ENCODE peak calls at places on chromosome 12, in seven cellular contexts. One of them, this sample, is unnamed.

GRCh38 chr12:95484524-95484923 is 10.6 kb downstream of the METAP2 start:
- DNase-seq in neural crest cell: no peak
- DNase-seq in AG10803: peak
- DNase-seq in dorsolateral prefrontal cortex: no peak
- DNase-seq in B cell: no peak
- DNase-seq in choroid plexus epithelial cell: peak
- DNase-seq in cardiac muscle cell: peak
- DNase-seq in this sample: no peak

GRCh38 chr12:1580036-1580435 is 14.3 kb downstream of the FBXL14 start:
- DNase-seq in neural crest cell: no peak
- DNase-seq in AG10803: no peak
- DNase-seq in dorsolateral prefrontal cortex: no peak
- DNase-seq in B cell: no peak
- DNase-seq in choroid plexus epithelial cell: no peak
- DNase-seq in cardiac muscle cell: no peak
- DNase-seq in this sample: no peak

GRCh38 chr12:116525418-116526001 is 33.7 kb upstream of the MAP1LC3B2 start:
- DNase-seq in neural crest cell: no peak
- DNase-seq in AG10803: peak
- DNase-seq in dorsolateral prefrontal cortex: no peak
- DNase-seq in B cell: no peak
- DNase-seq in choroid plexus epithelial cell: peak
- DNase-seq in cardiac muscle cell: peak
- DNase-seq in this sample: no peak

GRCh38 chr12:43805857-43806736 is at the start of gene TWF1:
- DNase-seq in neural crest cell: peak
- DNase-seq in AG10803: peak
- DNase-seq in dorsolateral prefrontal cortex: peak
- DNase-seq in B cell: peak
- DNase-seq in choroid plexus epithelial cell: peak
- DNase-seq in cardiac muscle cell: peak
- DNase-seq in this sample: peak

GRCh38 chr12:121251838-121252237 is 41.9 kb downstream of the P2RX4 start:
- DNase-seq in neural crest cell: no peak
- DNase-seq in AG10803: no peak
- DNase-seq in dorsolateral prefrontal cortex: no peak
- DNase-seq in B cell: no peak
- DNase-seq in choroid plexus epithelial cell: no peak
- DNase-seq in cardiac muscle cell: no peak
- DNase-seq in this sample: no peak

GRCh38 chr12:113152196-113152834 is 2.8 kb downstream of the CFAP73 start:
- DNase-seq in neural crest cell: no peak
- DNase-seq in AG10803: no peak
- DNase-seq in dorsolateral prefrontal cortex: no peak
- DNase-seq in B cell: no peak
- DNase-seq in choroid plexus epithelial cell: no peak
- DNase-seq in cardiac muscle cell: no peak
- DNase-seq in this sample: no peak

GRCh38 chr12:96500686-96501085 is 11.3 kb downstream of the CFAP54 start:
- DNase-seq in neural crest cell: no peak
- DNase-seq in AG10803: peak
- DNase-seq in dorsolateral prefrontal cortex: no peak
- DNase-seq in B cell: no peak
- DNase-seq in choroid plexus epithelial cell: peak
- DNase-seq in cardiac muscle cell: peak
- DNase-seq in this sample: no peak

GRCh38 chr12:68878283-68878682 is 54.7 kb downstream of the CPM start:
- DNase-seq in neural crest cell: no peak
- DNase-seq in AG10803: no peak
- DNase-seq in dorsolateral prefrontal cortex: no peak
- DNase-seq in B cell: no peak
- DNase-seq in choroid plexus epithelial cell: no peak
- DNase-seq in cardiac muscle cell: no peak
- DNase-seq in this sample: no peak

GRCh38 chr12:126189856-126190255 is 1124.6 kb downstream of the AACS start:
- DNase-seq in neural crest cell: no peak
- DNase-seq in AG10803: no peak
- DNase-seq in dorsolateral prefrontal cortex: no peak
- DNase-seq in B cell: no peak
- DNase-seq in choroid plexus epithelial cell: no peak
- DNase-seq in cardiac muscle cell: no peak
- DNase-seq in this sample: no peak

GRCh38 chr12:45975506-45975905 is 14.9 kb downstream of the SCAF11 start:
- DNase-seq in neural crest cell: no peak
- DNase-seq in AG10803: no peak
- DNase-seq in dorsolateral prefrontal cortex: no peak
- DNase-seq in B cell: no peak
- DNase-seq in choroid plexus epithelial cell: no peak
- DNase-seq in cardiac muscle cell: no peak
- DNase-seq in this sample: no peak

GRCh38 chr12:1797011-1797901 is 23.1 kb upstream of the LRTM2 start:
- DNase-seq in neural crest cell: no peak
- DNase-seq in AG10803: peak
- DNase-seq in dorsolateral prefrontal cortex: no peak
- DNase-seq in B cell: peak
- DNase-seq in choroid plexus epithelial cell: no peak
- DNase-seq in cardiac muscle cell: peak
- DNase-seq in this sample: peak

GRCh38 chr12:130064999-130065398 is 97.3 kb upstream of the FZD10 start:
- DNase-seq in neural crest cell: no peak
- DNase-seq in AG10803: no peak
- DNase-seq in dorsolateral prefrontal cortex: no peak
- DNase-seq in B cell: no peak
- DNase-seq in choroid plexus epithelial cell: no peak
- DNase-seq in cardiac muscle cell: no peak
- DNase-seq in this sample: no peak

GRCh38 chr12:21500786-21501257 is 613 bp downstream of the RECQL start:
- DNase-seq in neural crest cell: no peak
- DNase-seq in AG10803: no peak
- DNase-seq in dorsolateral prefrontal cortex: no peak
- DNase-seq in B cell: peak
- DNase-seq in choroid plexus epithelial cell: no peak
- DNase-seq in cardiac muscle cell: no peak
- DNase-seq in this sample: no peak

GRCh38 chr12:121799842-121800693 is 3.7 kb upstream of the SETD1B start:
- DNase-seq in neural crest cell: peak
- DNase-seq in AG10803: peak
- DNase-seq in dorsolateral prefrontal cortex: peak
- DNase-seq in B cell: peak
- DNase-seq in choroid plexus epithelial cell: peak
- DNase-seq in cardiac muscle cell: peak
- DNase-seq in this sample: peak

GRCh38 chr12:25436206-25436912 is 116.7 kb downstream of the LMNTD1 start:
- DNase-seq in neural crest cell: peak
- DNase-seq in AG10803: peak
- DNase-seq in dorsolateral prefrontal cortex: peak
- DNase-seq in B cell: peak
- DNase-seq in choroid plexus epithelial cell: peak
- DNase-seq in cardiac muscle cell: peak
- DNase-seq in this sample: peak

GRCh38 chr12:106274012-106274411 is 26.2 kb upstream of the CKAP4 start:
- DNase-seq in neural crest cell: no peak
- DNase-seq in AG10803: no peak
- DNase-seq in dorsolateral prefrontal cortex: no peak
- DNase-seq in B cell: no peak
- DNase-seq in choroid plexus epithelial cell: no peak
- DNase-seq in cardiac muscle cell: no peak
- DNase-seq in this sample: no peak

GRCh38 chr12:111686574-111687105 is 787 bp downstream of the ACAD10 start:
- DNase-seq in neural crest cell: no peak
- DNase-seq in AG10803: peak
- DNase-seq in dorsolateral prefrontal cortex: no peak
- DNase-seq in B cell: peak
- DNase-seq in choroid plexus epithelial cell: peak
- DNase-seq in cardiac muscle cell: peak
- DNase-seq in this sample: no peak

GRCh38 chr12:113838896-113839295 is 127.2 kb downstream of the RBM19 start:
- DNase-seq in neural crest cell: no peak
- DNase-seq in AG10803: no peak
- DNase-seq in dorsolateral prefrontal cortex: no peak
- DNase-seq in B cell: no peak
- DNase-seq in choroid plexus epithelial cell: no peak
- DNase-seq in cardiac muscle cell: no peak
- DNase-seq in this sample: no peak

GRCh38 chr12:2559931-2560715 is 234.6 kb upstream of the FKBP4 start:
- DNase-seq in neural crest cell: no peak
- DNase-seq in AG10803: no peak
- DNase-seq in dorsolateral prefrontal cortex: no peak
- DNase-seq in B cell: no peak
- DNase-seq in choroid plexus epithelial cell: no peak
- DNase-seq in cardiac muscle cell: no peak
- DNase-seq in this sample: no peak

GRCh38 chr12:64813733-64814132 is 10.7 kb upstream of the TBC1D30 start:
- DNase-seq in neural crest cell: no peak
- DNase-seq in AG10803: no peak
- DNase-seq in dorsolateral prefrontal cortex: no peak
- DNase-seq in B cell: no peak
- DNase-seq in choroid plexus epithelial cell: no peak
- DNase-seq in cardiac muscle cell: no peak
- DNase-seq in this sample: no peak

GRCh38 chr12:123033392-123034021 is 53.0 kb downstream of the ARL6IP4 start:
- DNase-seq in neural crest cell: no peak
- DNase-seq in AG10803: no peak
- DNase-seq in dorsolateral prefrontal cortex: no peak
- DNase-seq in B cell: no peak
- DNase-seq in choroid plexus epithelial cell: no peak
- DNase-seq in cardiac muscle cell: no peak
- DNase-seq in this sample: no peak

GRCh38 chr12:123034022-123034541 is 53.6 kb downstream of the ARL6IP4 start:
- DNase-seq in neural crest cell: no peak
- DNase-seq in AG10803: no peak
- DNase-seq in dorsolateral prefrontal cortex: no peak
- DNase-seq in B cell: no peak
- DNase-seq in choroid plexus epithelial cell: no peak
- DNase-seq in cardiac muscle cell: no peak
- DNase-seq in this sample: no peak

GRCh38 chr12:123035841-123036240 is 55.4 kb downstream of the ARL6IP4 start:
- DNase-seq in neural crest cell: no peak
- DNase-seq in AG10803: no peak
- DNase-seq in dorsolateral prefrontal cortex: no peak
- DNase-seq in B cell: no peak
- DNase-seq in choroid plexus epithelial cell: no peak
- DNase-seq in cardiac muscle cell: no peak
- DNase-seq in this sample: no peak

GRCh38 chr12:123036471-123037285 is 56.2 kb downstream of the ARL6IP4 start:
- DNase-seq in neural crest cell: no peak
- DNase-seq in AG10803: no peak
- DNase-seq in dorsolateral prefrontal cortex: no peak
- DNase-seq in B cell: no peak
- DNase-seq in choroid plexus epithelial cell: no peak
- DNase-seq in cardiac muscle cell: no peak
- DNase-seq in this sample: no peak

DNA sequence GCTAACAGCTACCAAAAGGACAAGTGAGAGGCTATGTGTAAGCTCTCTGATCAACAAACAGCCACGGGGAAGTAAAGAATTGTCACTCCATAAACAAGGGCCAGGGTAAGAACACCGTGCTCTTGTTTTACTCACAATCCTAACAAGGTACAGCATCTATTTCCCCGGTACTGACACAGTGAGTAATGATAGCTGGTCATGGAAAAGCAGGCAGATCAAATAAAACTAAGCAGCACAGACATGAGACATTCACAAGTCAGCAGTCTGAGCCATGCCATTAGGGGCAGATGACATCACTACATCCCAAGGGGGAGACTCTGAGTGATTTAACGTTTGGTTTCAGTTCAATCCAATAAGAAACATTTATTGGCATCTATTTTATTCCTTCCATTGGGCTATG is 54.4 kb downstream of the ARL6IP4 start:
- DNase-seq in neural crest cell: no peak
- DNase-seq in AG10803: peak
- DNase-seq in dorsolateral prefrontal cortex: no peak
- DNase-seq in B cell: no peak
- DNase-seq in choroid plexus epithelial cell: peak
- DNase-seq in cardiac muscle cell: peak
- DNase-seq in this sample: no peak
- TF ChIP-seq CTCF in neural crest cell: no peak
- TF ChIP-seq CTCF in AG10803: no peak
- TF ChIP-seq CTCF in dorsolateral prefrontal cortex: no peak
- TF ChIP-seq CTCF in B cell: no peak
- TF ChIP-seq CTCF in choroid plexus epithelial cell: no peak
- TF ChIP-seq CTCF in cardiac muscle cell: no peak
- TF ChIP-seq CTCF in this sample: no peak

GRCh38 chr12:108647199-108647935 is 13.7 kb upstream of the SELPLG start:
- DNase-seq in neural crest cell: no peak
- DNase-seq in AG10803: no peak
- DNase-seq in dorsolateral prefrontal cortex: no peak
- DNase-seq in B cell: no peak
- DNase-seq in choroid plexus epithelial cell: peak
- DNase-seq in cardiac muscle cell: no peak
- DNase-seq in this sample: no peak
- TF ChIP-seq CTCF in neural crest cell: no peak
- TF ChIP-seq CTCF in AG10803: peak
- TF ChIP-seq CTCF in dorsolateral prefrontal cortex: no peak
- TF ChIP-seq CTCF in B cell: no peak
- TF ChIP-seq CTCF in choroid plexus epithelial cell: peak
- TF ChIP-seq CTCF in cardiac muscle cell: no peak
- TF ChIP-seq CTCF in this sample: no peak

GRCh38 chr12:10867381-10867780 is 16.7 kb downstream of the PRH1 start:
- DNase-seq in neural crest cell: no peak
- DNase-seq in AG10803: no peak
- DNase-seq in dorsolateral prefrontal cortex: no peak
- DNase-seq in B cell: no peak
- DNase-seq in choroid plexus epithelial cell: no peak
- DNase-seq in cardiac muscle cell: peak
- DNase-seq in this sample: no peak
- TF ChIP-seq CTCF in neural crest cell: no peak
- TF ChIP-seq CTCF in AG10803: no peak
- TF ChIP-seq CTCF in dorsolateral prefrontal cortex: no peak
- TF ChIP-seq CTCF in B cell: no peak
- TF ChIP-seq CTCF in choroid plexus epithelial cell: peak
- TF ChIP-seq CTCF in cardiac muscle cell: no peak
- TF ChIP-seq CTCF in this sample: no peak

DNA sequence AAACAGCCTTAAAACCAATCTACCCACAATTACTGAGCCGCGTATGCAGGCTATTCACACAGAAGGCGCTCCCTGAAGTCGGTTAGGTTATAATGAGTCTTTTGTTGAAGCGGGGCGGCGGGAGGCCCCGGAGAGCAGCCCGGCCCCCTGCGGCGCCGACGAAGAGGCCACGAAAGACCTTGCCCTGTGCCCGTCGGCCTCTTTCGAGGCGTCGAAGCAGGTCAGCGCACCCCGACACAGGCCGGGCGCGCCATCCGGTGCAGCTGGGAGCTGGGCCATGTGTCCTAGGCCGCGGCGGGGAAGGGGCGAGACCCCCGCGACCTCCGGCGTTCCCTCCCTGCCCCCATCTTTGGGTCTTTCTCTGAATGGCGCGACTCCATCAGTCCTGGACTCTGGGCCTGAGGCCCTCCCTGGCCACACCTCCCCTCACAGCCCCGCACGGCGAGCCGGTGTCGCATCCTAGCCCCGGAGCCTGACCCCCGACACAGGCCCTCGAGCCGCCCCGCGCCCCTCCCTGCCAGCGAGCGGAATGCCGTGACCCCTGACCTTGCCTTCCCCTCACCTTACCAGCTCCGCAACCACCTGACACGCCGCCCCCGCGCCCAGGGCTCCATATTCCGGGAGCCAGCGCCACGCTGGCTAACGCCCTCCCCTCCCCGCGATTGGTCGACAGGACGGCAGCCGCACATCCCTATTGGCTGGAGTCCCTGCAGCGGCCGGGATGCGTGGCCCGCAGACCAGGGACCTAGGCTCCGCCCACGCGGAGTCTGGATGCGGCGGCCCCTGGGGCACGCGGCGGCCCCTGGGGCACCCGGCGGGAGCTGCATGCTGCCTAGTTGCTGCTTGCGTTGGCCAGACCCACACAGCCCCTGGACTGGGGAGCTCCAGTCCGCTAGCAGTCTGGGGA is at the start of gene SLC11A2:
- DNase-seq in neural crest cell: peak
- DNase-seq in AG10803: peak
- DNase-seq in dorsolateral prefrontal cortex: peak
- DNase-seq in B cell: peak
- DNase-seq in choroid plexus epithelial cell: peak
- DNase-seq in cardiac muscle cell: peak
- DNase-seq in this sample: peak
- TF ChIP-seq CTCF in neural crest cell: no peak
- TF ChIP-seq CTCF in AG10803: no peak
- TF ChIP-seq CTCF in dorsolateral prefrontal cortex: no peak
- TF ChIP-seq CTCF in B cell: no peak
- TF ChIP-seq CTCF in choroid plexus epithelial cell: no peak
- TF ChIP-seq CTCF in cardiac muscle cell: no peak
- TF ChIP-seq CTCF in this sample: no peak